ENCODE peak calls at places on chromosomes 13 and 19, in four cellular contexts. B, Y, J and Q are unnamed samples.

GRCh38 chr13:96141032-96141431 is 51.1 kb downstream of the HS6ST3 start:
- DNase-seq in B (no peak), Y (no peak), J (no peak), Q (peak)

GRCh38 chr19:51546650-51547396 is 15.4 kb upstream of the SIGLEC6 start:
- DNase-seq in B (no peak), Y (no peak), J (no peak), Q (no peak)

GRCh38 chr19:30222428-30222873 is 149.7 kb upstream of the ZNF536 start:
- DNase-seq in B (no peak), Y (peak), J (no peak), Q (no peak)

GRCh38 chr19:7292950-7293794 is 1.0 kb downstream of the INSR start:
- DNase-seq in B (no peak), Y (no peak), J (peak), Q (no peak)

GRCh38 chr13:43544011-43544410 is 242.8 kb downstream of the ENOX1 start:
- DNase-seq in B (no peak), Y (no peak), J (no peak), Q (no peak)

GRCh38 chr13:107866007-107866665 is 349.2 kb downstream of the LIG4 start:
- DNase-seq in B (no peak), Y (no peak), J (peak), Q (no peak)

GRCh38 chr13:87128006-87128405 is 543.2 kb upstream of the SLITRK5 start:
- DNase-seq in B (no peak), Y (no peak), J (no peak), Q (no peak)

GRCh38 chr19:10815969-10816635 is 19.9 kb downstream of the TMED1 start:
- DNase-seq in B (no peak), Y (no peak), J (no peak), Q (no peak)

GRCh38 chr13:101455863-101456262 is 3.4 kb downstream of the ITGBL1 start:
- DNase-seq in B (no peak), Y (no peak), J (no peak), Q (no peak)

GRCh38 chr13:51156666-51157065 is 45.6 kb upstream of the C13orf42 start:
- DNase-seq in B (no peak), Y (no peak), J (no peak), Q (no peak)

GRCh38 chr19:1707240-1707639 is 46.1 kb upstream of the ONECUT3 start:
- DNase-seq in B (no peak), Y (no peak), J (no peak), Q (no peak)